ENCODE peak calls at places on chromosome 21, in nine cellular contexts. I is choroid plexus epithelial cell; F is stimulated activated CD4-positive, alpha-beta T cell treated with anti-CD3 and anti-CD28 coated beads, Interleukin-12 subunit alpha, Interleukin-12 subunit beta, amount 100 ng/mL, for 24 hours; J is left lung; K is heart right ventricle; N is mucosa of gallbladder; R is ELR; M is left colon; W is colonic mucosa. U is an unnamed sample.

GRCh38 chr21:45987121-45987711 is 5.6 kb downstream of the COL6A1 start:
- DNase-seq in I (no peak), F (no peak), J (peak; percentile 77), K (no peak), N (no peak), R (no peak), M (no peak), W (no peak), U (no peak)

GRCh38 chr21:31993826-31994791 is 121.3 kb downstream of the HUNK start:
- DNase-seq in I (no peak), F (no peak), J (no peak), K (no peak), N (no peak), R (no peak), M (no peak), W (no peak), U (no peak)

GRCh38 chr21:45153358-45154318 is 79.3 kb downstream of the ADARB1 start:
- DNase-seq in I (peak; percentile 59), F (no peak), J (no peak), K (no peak), N (peak; percentile 8), R (peak; percentile 39), M (no peak), W (peak; percentile 14), U (no peak)

GRCh38 chr21:15682977-15683376 is 46.8 kb upstream of the USP25 start:
- DNase-seq in I (peak; percentile 73), F (no peak), J (no peak), K (no peak), N (no peak), R (peak; percentile 80), M (no peak), W (no peak), U (no peak)

GRCh38 chr21:42423197-42423675 is 19.5 kb downstream of the UBASH3A start:
- DNase-seq in I (no peak), F (no peak), J (no peak), K (no peak), N (no peak), R (no peak), M (no peak), W (no peak), U (peak; percentile 31)

GRCh38 chr21:43194303-43195130 is 25.7 kb downstream of the CRYAA start:
- DNase-seq in I (no peak), F (no peak), J (no peak), K (no peak), N (no peak), R (no peak), M (no peak), W (peak; percentile 14), U (no peak)

GRCh38 chr21:35220301-35220700 is 171.2 kb upstream of the RUNX1 start:
- DNase-seq in I (peak; percentile 74), F (no peak), J (no peak), K (no peak), N (no peak), R (peak; percentile 23), M (no peak), W (no peak), U (no peak)

GRCh38 chr21:34915364-34915834 is 133.7 kb downstream of the RUNX1 start:
- DNase-seq in I (peak; percentile 54), F (no peak), J (no peak), K (no peak), N (no peak), R (peak; percentile 81), M (no peak), W (no peak), U (no peak)

GRCh38 chr21:33539612-33540011 is 2.3 kb downstream of the GART start:
- DNase-seq in I (peak; percentile 42), F (no peak), J (no peak), K (no peak), N (no peak), R (peak; percentile 27), M (no peak), W (no peak), U (no peak)

U was measured in lower lobe of right lung.